ENCODE peak calls at places on chromosomes 3 and 15, in four cellular contexts. One of them, this sample, is unnamed.

GRCh38 chr3:11434017-11434526 is 161.9 kb downstream of the ATG7 start:
- DNase-seq in lower leg skin: peak
- DNase-seq in AG04449: peak
- DNase-seq in psoas muscle: peak
- DNase-seq in this sample: no peak

GRCh38 chr3:166527325-166527724 is 690.1 kb upstream of the BCHE start:
- DNase-seq in lower leg skin: no peak
- DNase-seq in AG04449: no peak
- DNase-seq in psoas muscle: no peak
- DNase-seq in this sample: no peak

GRCh38 chr3:196202516-196202970 is 8.7 kb downstream of the ZDHHC19 start:
- DNase-seq in lower leg skin: no peak
- DNase-seq in AG04449: no peak
- DNase-seq in psoas muscle: peak
- DNase-seq in this sample: no peak

GRCh38 chr3:130829575-130829947 is 64.3 kb upstream of the ATP2C1 start:
- DNase-seq in lower leg skin: no peak
- DNase-seq in AG04449: no peak
- DNase-seq in psoas muscle: no peak
- DNase-seq in this sample: no peak

GRCh38 chr3:10547841-10548783 is 42.7 kb upstream of the ATP2B2 start:
- DNase-seq in lower leg skin: peak
- DNase-seq in AG04449: no peak
- DNase-seq in psoas muscle: no peak
- DNase-seq in this sample: no peak

GRCh38 chr3:46214751-46215352 is 6.7 kb upstream of the CCR1 start:
- DNase-seq in lower leg skin: no peak
- DNase-seq in AG04449: no peak
- DNase-seq in psoas muscle: no peak
- DNase-seq in this sample: no peak

GRCh38 chr15:50697109-50697797 is 10.7 kb upstream of the TRPM7 start:
- DNase-seq in lower leg skin: no peak
- DNase-seq in AG04449: no peak
- DNase-seq in psoas muscle: no peak
- DNase-seq in this sample: no peak

GRCh38 chr15:41940441-41940857 is 31.9 kb downstream of the EHD4 start:
- DNase-seq in lower leg skin: peak
- DNase-seq in AG04449: no peak
- DNase-seq in psoas muscle: peak
- DNase-seq in this sample: no peak

GRCh38 chr15:40313531-40314398 is 6.0 kb upstream of the PLCB2 start:
- DNase-seq in lower leg skin: no peak
- DNase-seq in AG04449: no peak
- DNase-seq in psoas muscle: no peak
- DNase-seq in this sample: no peak

GRCh38 chr3:69379661-69380060 is 6.2 kb downstream of the FRMD4B start:
- DNase-seq in lower leg skin: no peak
- DNase-seq in AG04449: no peak
- DNase-seq in psoas muscle: no peak
- DNase-seq in this sample: no peak

GRCh38 chr3:192825657-192826200 is 91.9 kb downstream of the MB21D2 start:
- DNase-seq in lower leg skin: no peak
- DNase-seq in AG04449: no peak
- DNase-seq in psoas muscle: no peak
- DNase-seq in this sample: peak

GRCh38 chr15:60221356-60221755 is 176.4 kb downstream of the ANXA2 start:
- DNase-seq in lower leg skin: no peak
- DNase-seq in AG04449: no peak
- DNase-seq in psoas muscle: no peak
- DNase-seq in this sample: no peak

GRCh38 chr3:122484985-122485384 is 29.8 kb downstream of the KPNA1 start:
- DNase-seq in lower leg skin: no peak
- DNase-seq in AG04449: peak
- DNase-seq in psoas muscle: peak
- DNase-seq in this sample: no peak

GRCh38 chr3:99915911-99916310 is 98.2 kb downstream of the CMSS1 start:
- DNase-seq in lower leg skin: no peak
- DNase-seq in AG04449: no peak
- DNase-seq in psoas muscle: no peak
- DNase-seq in this sample: no peak

GRCh38 chr3:172647823-172648222 is 63.0 kb downstream of the NCEH1 start:
- DNase-seq in lower leg skin: no peak
- DNase-seq in AG04449: no peak
- DNase-seq in psoas muscle: no peak
- DNase-seq in this sample: no peak

GRCh38 chr15:68204776-68205557 is at the start of gene CALML4:
- DNase-seq in lower leg skin: peak
- DNase-seq in AG04449: no peak
- DNase-seq in psoas muscle: peak
- DNase-seq in this sample: no peak

GRCh38 chr3:72303926-72304325 is 519.0 kb upstream of the PROK2 start:
- DNase-seq in lower leg skin: no peak
- DNase-seq in AG04449: no peak
- DNase-seq in psoas muscle: no peak
- DNase-seq in this sample: no peak

DNA sequence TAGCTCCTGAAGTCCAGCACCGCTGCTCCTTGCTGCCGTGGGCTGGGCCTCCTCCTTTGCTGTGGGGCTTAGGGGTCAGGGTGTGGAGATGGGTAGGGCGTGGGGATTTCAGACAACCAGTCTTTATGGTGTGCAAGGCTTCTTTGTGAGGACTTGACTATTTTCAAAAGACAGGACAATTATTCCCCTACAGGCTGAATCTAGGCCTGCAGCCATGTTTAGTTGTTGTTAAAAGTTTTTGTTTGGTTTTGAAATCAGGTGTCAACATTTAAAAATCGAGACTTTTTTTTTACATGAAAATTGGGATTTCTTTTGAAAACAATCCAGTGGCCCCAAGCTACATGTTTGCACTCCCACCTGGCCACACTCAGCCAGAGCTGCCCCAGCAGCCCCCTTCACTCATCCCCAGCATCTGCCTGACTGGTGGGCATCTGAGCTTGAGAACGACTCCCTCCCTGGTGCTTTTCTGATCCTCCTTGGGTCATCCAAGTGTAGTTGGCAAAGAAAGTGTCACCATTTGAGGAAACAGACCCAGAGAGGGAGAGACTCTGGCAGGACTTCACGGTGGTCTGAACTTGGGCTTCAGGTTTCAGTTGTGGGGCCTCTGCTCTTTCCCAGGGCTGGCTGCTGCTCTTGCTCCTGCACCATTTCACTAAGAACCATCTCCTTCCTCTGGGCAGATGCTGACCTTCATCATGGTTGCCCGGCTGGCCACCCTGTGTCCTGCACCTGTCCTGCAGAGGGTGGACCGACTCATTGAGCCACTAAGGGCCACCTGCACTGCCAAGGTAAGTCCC is 10.4 kb downstream of the RPL32 start:
- DNase-seq in lower leg skin: no peak
- DNase-seq in AG04449: no peak
- DNase-seq in psoas muscle: no peak
- DNase-seq in this sample: no peak
- TF ChIP-seq CTCF in lower leg skin: no peak
- TF ChIP-seq CTCF in AG04449: no peak
- TF ChIP-seq CTCF in psoas muscle: peak
- TF ChIP-seq CTCF in this sample: peak

GRCh38 chr15:66835558-66835878 is 133.5 kb downstream of the SMAD6 start:
- DNase-seq in lower leg skin: no peak
- DNase-seq in AG04449: no peak
- DNase-seq in psoas muscle: no peak
- DNase-seq in this sample: no peak
- H3K4me3 ChIP-seq in lower leg skin: no peak
- H3K4me3 ChIP-seq in AG04449: no peak
- H3K4me3 ChIP-seq in psoas muscle: no peak
- H3K4me3 ChIP-seq in this sample: no peak

GRCh38 chr15:101256756-101257155 is 4.9 kb upstream of the CHSY1 start:
- DNase-seq in lower leg skin: no peak
- DNase-seq in AG04449: no peak
- DNase-seq in psoas muscle: no peak
- DNase-seq in this sample: no peak
- TF ChIP-seq CTCF in lower leg skin: no peak
- TF ChIP-seq CTCF in AG04449: no peak
- TF ChIP-seq CTCF in psoas muscle: no peak
- TF ChIP-seq CTCF in this sample: peak

GRCh38 chr15:58549780-58550064 is 117.9 kb downstream of the LIPC start:
- DNase-seq in lower leg skin: no peak
- DNase-seq in AG04449: no peak
- DNase-seq in psoas muscle: no peak
- DNase-seq in this sample: no peak

GRCh38 chr15:58552505-58553364 is 120.9 kb downstream of the LIPC start:
- DNase-seq in lower leg skin: peak
- DNase-seq in AG04449: no peak
- DNase-seq in psoas muscle: no peak
- DNase-seq in this sample: no peak

GRCh38 chr15:58553365-58553918 is 121.7 kb downstream of the LIPC start:
- DNase-seq in lower leg skin: peak
- DNase-seq in AG04449: no peak
- DNase-seq in psoas muscle: no peak
- DNase-seq in this sample: no peak

GRCh38 chr15:58551084-58551763 is 119.4 kb downstream of the LIPC start:
- DNase-seq in lower leg skin: peak
- DNase-seq in AG04449: no peak
- DNase-seq in psoas muscle: no peak
- DNase-seq in this sample: no peak

DNA sequence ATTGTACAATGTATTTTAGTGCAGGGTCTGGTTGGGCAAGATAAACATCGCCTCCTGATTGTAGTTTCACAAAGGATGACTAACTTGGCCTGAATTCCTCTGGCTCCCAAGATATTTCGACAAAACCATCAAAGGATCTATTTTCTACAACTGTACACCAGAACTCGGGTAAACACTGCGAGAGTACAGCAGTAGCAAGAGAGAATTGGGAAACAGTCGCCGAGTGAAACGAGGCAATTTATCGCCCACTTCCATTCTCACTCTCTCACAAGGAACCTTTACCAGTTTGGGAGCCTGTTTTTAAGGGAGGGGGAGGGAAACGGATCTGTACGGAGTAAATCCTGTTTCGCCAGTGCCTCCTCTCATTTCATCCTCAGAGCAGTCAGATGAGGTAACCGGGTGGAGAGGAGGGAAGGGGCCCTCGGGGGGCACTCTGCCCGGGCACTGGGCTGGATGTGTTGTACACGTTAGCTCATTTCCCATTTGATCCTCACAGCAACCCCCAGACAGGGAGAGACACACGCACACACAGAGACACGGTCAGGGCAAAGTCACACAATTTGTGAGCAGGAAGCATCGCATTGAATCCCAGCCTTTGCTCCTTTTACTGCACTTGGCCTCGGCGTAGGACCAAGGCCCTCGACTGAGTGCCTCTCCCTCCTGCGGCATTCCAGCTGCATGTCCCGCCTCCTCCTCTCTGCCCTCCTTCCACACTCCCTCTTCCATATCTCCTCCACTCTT is 120.1 kb downstream of the LIPC start:
- DNase-seq in lower leg skin: peak
- DNase-seq in AG04449: peak
- DNase-seq in psoas muscle: no peak
- DNase-seq in this sample: peak
- H3K4me3 ChIP-seq in lower leg skin: no peak
- H3K4me3 ChIP-seq in AG04449: peak
- H3K4me3 ChIP-seq in psoas muscle: no peak
- H3K4me3 ChIP-seq in this sample: no peak